ENCODE peak calls at places on chromosomes 7 and 10, in four cellular contexts. C, T, B and M are unnamed samples.

GRCh38 chr7:80623465-80624252 is 14.8 kb upstream of the CD36 start:
- DNase-seq in C (no peak), T (no peak), B (no peak), M (no peak)

GRCh38 chr10:12539350-12540164 is 190.2 kb downstream of the CAMK1D start:
- DNase-seq in C (peak), T (no peak), B (no peak), M (no peak)

GRCh38 chr7:151485006-151485732 is 34.5 kb downstream of the RHEB start:
- DNase-seq in C (no peak), T (peak), B (no peak), M (peak)

GRCh38 chr7:143258830-143259229 is 4.4 kb upstream of the GSTK1 start:
- DNase-seq in C (no peak), T (no peak), B (no peak), M (peak)

GRCh38 chr7:132430863-132431822 is 145.1 kb downstream of the PLXNA4 start:
- DNase-seq in C (peak), T (peak), B (peak), M (no peak)

GRCh38 chr7:35695628-35695888 is 623 bp upstream of the HERPUD2 start:
- DNase-seq in C (no peak), T (no peak), B (no peak), M (peak)

GRCh38 chr7:47236480-47237208 is 345.3 kb downstream of the TNS3 start:
- DNase-seq in C (no peak), T (no peak), B (no peak), M (no peak)

GRCh38 chr7:151759591-151760042 is 117.3 kb downstream of the PRKAG2 start:
- DNase-seq in C (peak), T (peak), B (no peak), M (peak)

GRCh38 chr10:93859049-93859655 is 34.6 kb upstream of the SLC35G1 start:
- DNase-seq in C (peak), T (no peak), B (no peak), M (peak)

GRCh38 chr7:29345590-29345989 is 151.0 kb downstream of the CHN2 start:
- DNase-seq in C (peak), T (no peak), B (no peak), M (peak)

GRCh38 chr7:77238703-77239136 is 39.1 kb upstream of the FGL2 start:
- DNase-seq in C (no peak), T (no peak), B (peak), M (no peak)

GRCh38 chr10:5551531-5552375 is 27.0 kb downstream of the CALML3 start:
- DNase-seq in C (no peak), T (peak), B (peak), M (peak)

GRCh38 chr7:117259626-117260025 is 63.2 kb downstream of the WNT2 start:
- DNase-seq in C (no peak), T (peak), B (no peak), M (no peak)

GRCh38 chr7:130943981-130944380 is 210.0 kb upstream of the KLF14 start:
- DNase-seq in C (no peak), T (no peak), B (no peak), M (no peak)
- H3K4me3 ChIP-seq in C (peak), T (peak), B (no peak), M (peak)

GRCh38 chr10:132481690-132482089 is 55.9 kb upstream of the INPP5A start:
- DNase-seq in C (no peak), T (no peak), B (peak), M (no peak)
- H3K4me3 ChIP-seq in C (no peak), T (no peak), B (no peak), M (no peak)

GRCh38 chr10:124089859-124090258 is 3.5 kb downstream of the CHST15 start:
- DNase-seq in C (no peak), T (no peak), B (peak), M (no peak)

GRCh38 chr10:124092270-124093075 is 925 bp downstream of the CHST15 start:
- DNase-seq in C (peak), T (peak), B (peak), M (peak)

GRCh38 chr10:124093076-124093773 is at the start of gene CHST15:
- DNase-seq in C (peak), T (peak), B (no peak), M (no peak)

GRCh38 chr10:124090630-124091209 is 2.7 kb downstream of the CHST15 start:
- DNase-seq in C (no peak), T (no peak), B (no peak), M (no peak)

DNA sequence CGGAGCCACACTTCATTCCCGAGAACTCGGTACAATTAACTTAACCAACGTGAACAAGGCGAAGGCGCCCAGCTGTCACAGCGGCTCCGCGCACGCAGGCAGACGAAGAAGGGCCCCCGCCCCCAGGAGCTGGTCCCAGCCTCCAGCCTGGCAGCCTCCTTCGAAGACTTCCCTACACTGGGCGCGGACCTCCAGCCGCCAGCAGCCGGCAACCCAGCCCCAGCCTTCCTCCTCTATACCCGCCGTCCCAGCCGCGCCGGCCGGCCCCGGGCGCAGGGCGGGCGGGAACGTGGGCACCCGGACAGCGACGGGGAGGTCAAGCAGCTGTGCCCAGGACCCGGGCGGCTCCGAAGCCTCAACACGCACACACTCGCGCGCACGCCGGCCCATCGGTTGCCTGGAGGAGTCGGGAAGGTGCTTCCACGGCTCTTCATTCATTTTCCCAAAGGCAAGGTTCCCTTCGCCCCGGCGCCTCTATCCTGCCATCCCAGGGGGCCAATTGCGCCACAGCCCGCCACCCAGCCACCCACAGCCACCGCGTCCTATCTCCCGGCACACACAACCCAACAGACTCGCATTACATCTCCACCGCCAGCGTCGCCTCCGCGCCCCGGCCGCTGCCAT is 1.6 kb downstream of the CHST15 start:
- DNase-seq in C (no peak), T (no peak), B (peak), M (no peak)
- H3K4me3 ChIP-seq in C (peak), T (peak), B (peak), M (peak)

DNA sequence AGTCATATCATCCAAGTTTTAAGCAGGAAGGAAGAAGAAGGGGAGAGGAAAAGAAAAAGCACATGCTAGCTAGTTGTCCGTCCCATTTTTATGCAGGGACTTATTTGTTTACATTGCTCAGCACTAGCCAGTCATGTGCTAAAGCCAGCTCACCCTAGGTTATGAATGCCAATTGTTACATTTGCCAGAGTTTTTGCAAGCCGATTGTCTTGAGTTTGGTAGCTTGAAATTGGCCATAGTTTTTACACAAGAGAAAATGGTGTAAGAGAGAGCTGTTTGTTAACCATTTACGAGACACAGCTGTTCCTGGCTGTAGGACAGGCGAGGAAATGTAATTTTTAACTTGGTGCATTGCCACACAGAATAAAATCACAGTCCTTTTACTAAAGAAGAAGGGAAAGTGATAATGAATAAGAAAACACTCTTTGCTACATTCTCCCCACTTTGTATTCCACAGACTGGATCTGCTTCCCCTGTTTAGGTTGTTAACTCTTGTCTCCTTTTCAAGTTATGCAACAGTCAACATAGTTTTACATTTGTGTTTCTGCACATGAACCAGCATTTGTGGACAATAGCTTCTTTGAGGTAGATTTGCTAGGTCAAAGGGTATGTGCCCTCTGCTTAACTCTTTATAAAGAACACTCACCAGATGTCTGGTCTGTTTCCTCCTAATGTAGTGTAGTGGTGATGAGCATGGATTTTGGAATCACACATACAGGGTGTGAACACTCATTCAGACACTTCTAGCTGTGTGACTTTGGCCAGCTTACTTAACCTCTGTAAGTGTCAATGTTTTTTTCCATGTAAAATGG is 357.2 kb downstream of the LRMDA start:
- DNase-seq in C (no peak), T (no peak), B (no peak), M (no peak)
- H3K4me3 ChIP-seq in C (no peak), T (no peak), B (no peak), M (no peak)

DNA sequence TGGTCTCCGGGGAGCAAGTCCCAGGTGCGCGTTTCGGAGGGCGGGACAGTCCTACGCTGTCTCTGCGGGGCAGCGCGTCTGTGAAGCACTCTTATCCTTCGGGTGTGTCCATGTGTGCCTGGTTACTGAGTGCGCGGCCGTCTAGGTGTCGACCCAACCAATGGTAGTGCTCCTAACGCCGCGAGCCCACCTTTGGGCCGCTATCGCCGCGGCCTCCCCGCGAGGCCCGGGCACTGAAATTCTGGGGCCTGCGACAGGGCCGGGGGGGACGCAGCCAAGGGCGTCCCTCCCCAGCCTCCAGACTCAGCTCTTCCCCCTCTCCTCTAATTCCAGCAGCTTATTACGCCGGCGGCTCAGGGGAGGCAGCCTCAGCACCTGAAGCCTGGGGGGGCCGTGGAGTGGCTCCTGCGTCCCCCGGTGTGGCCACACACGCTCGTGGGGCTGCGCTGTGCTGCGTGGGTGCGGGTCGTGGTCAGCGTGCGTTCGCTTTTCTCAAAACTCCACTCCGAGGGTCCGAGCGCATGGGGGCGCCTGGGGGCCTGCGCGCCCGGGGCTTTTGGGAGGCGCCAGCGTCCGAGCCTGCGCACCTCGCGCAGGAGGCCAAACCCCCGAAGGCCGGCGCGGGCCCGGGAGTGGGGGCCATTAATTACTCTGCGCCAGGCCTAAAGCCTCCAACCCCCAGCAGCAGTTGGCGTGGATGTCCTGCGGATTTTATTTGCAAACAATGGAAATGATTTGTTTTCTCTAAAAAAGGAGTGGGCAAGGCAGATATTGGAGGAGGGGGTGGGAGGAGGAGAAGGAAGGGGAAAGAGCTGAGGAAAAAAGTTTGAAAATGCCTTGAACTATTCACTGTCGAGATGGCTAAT is 3.0 kb upstream of the ZNF503 start:
- DNase-seq in C (no peak), T (no peak), B (no peak), M (no peak)
- H3K4me3 ChIP-seq in C (peak), T (peak), B (peak), M (no peak)

GRCh38 chr7:138565071-138565450 is 105.0 kb downstream of the TRIM24 start:
- DNase-seq in C (no peak), T (no peak), B (no peak), M (no peak)
- H3K4me3 ChIP-seq in C (no peak), T (no peak), B (no peak), M (no peak)

DNA sequence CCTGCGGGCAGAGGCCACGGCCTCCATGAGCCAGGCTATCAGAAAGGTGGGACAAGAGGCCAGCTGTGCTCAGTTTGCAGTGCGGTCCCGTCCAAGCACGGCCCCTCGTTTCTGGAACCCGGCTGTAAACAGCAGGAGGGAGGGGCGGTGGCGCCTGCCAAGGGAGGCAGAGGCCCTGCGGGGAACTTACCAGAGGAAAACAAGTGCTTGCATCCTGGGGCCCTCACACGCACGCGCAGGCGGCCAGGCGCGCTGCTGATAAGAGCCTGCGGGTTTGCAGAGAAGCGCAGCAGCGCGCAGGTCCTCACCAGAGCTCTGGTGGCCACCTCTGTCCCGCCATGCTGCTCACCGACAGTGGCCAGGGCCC is 10.7 kb downstream of the GPR146 start:
- DNase-seq in C (peak), T (no peak), B (peak), M (no peak)
- H3K4me3 ChIP-seq in C (peak), T (no peak), B (peak), M (no peak)